ENCODE peak calls at places on chromosomes 4 and X, in four cellular contexts. D, X, W and C are unnamed samples.

GRCh38 chrX:130625381-130625780 is 223.6 kb downstream of the RBMX2 start:
- DNase-seq in W (peak; percentile 26), D (no peak), X (no peak), C (no peak)

GRCh38 chrX:124938715-124939114 is 381.0 kb upstream of the TEX13C start:
- DNase-seq in W (no peak), X (no peak), D (no peak), C (no peak)

GRCh38 chrX:154775611-154776349 is 13.1 kb downstream of the DKC1 start:
- DNase-seq in X (no peak), D (peak; percentile 42), W (no peak), C (no peak)

GRCh38 chr4:148006025-148006424 is 274.1 kb downstream of the ARHGAP10 start:
- DNase-seq in W (no peak), D (no peak), X (no peak), C (no peak)

GRCh38 chr4:35463251-35463952 is 780.9 kb downstream of the ARAP2 start:
- DNase-seq in D (no peak), X (no peak), W (peak; percentile 39), C (no peak)

GRCh38 chr4:40281099-40281498 is 54.0 kb upstream of the CHRNA9 start:
- DNase-seq in D (no peak), X (no peak), W (no peak), C (no peak)

GRCh38 chrX:152903589-152903988 is 5.7 kb downstream of the ZNF185 start:
- DNase-seq in D (no peak), W (no peak), X (no peak), C (no peak)

GRCh38 chrX:70444326-70445196 is at the start of gene DLG3:
- DNase-seq in X (no peak), W (peak; percentile 81), D (peak; percentile 29), C (no peak)

GRCh38 chrX:23736030-23736429 is 7.0 kb downstream of the ACOT9 start:
- DNase-seq in D (no peak), X (no peak), W (no peak), C (no peak)

GRCh38 chr4:86608757-86609375 is 14.8 kb downstream of the PTPN13 start:
- DNase-seq in W (no peak), X (no peak), D (peak; percentile 18), C (no peak)

GRCh38 chr4:66164869-66165268 is 494.6 kb upstream of the EPHA5 start:
- DNase-seq in X (no peak), D (no peak), W (no peak), C (no peak)

GRCh38 chrX:124209792-124210576 is 122.5 kb upstream of the TEX13D start:
- DNase-seq in X (no peak), W (no peak), D (no peak), C (no peak)

GRCh38 chr4:136749988-136750387 is 782.3 kb downstream of the PCDH18 start:
- DNase-seq in D (no peak), X (no peak), W (no peak), C (no peak)

GRCh38 chr4:53601251-53601764 is 10.0 kb upstream of the LNX1 start:
- DNase-seq in W (peak; percentile 66), D (no peak), X (no peak), C (no peak)

GRCh38 chr4:55336138-55337034 is 9.7 kb upstream of the SRD5A3 start:
- DNase-seq in X (no peak), W (no peak), D (no peak), C (no peak)

GRCh38 chrX:107747596-107748161 is 27.9 kb downstream of the TSC22D3 start:
- DNase-seq in X (no peak), W (peak; percentile 24), D (peak; percentile 66), C (no peak)

GRCh38 chr4:112145326-112145819 is at the start of gene FAM241A:
- DNase-seq in D (peak; percentile 74), X (peak; percentile 71), W (peak; percentile 93), C (peak; percentile 85)

GRCh38 chr4:76665139-76665538 is 230.1 kb downstream of the SHROOM3 start:
- DNase-seq in X (peak; percentile 32), W (no peak), D (peak; percentile 33), C (no peak)

GRCh38 chrX:74450803-74451449 is 29.6 kb downstream of the SLC16A2 start:
- DNase-seq in D (peak; percentile 93), W (no peak), X (no peak), C (no peak)

GRCh38 chrX:95318882-95319281 is 1365.8 kb upstream of the DIAPH2 start:
- DNase-seq in X (no peak), W (peak; percentile 52), D (peak; percentile 3), C (no peak)
- TF ChIP-seq CTCF in X (no peak), W (peak; percentile 61), D (peak; percentile 32), C (no peak)

GRCh38 chrX:64192040-64192439 is 13.5 kb downstream of the AMER1 start:
- DNase-seq in W (no peak), X (no peak), D (no peak), C (no peak)
- TF ChIP-seq CTCF in W (no peak), X (no peak), D (no peak), C (no peak)

DNA sequence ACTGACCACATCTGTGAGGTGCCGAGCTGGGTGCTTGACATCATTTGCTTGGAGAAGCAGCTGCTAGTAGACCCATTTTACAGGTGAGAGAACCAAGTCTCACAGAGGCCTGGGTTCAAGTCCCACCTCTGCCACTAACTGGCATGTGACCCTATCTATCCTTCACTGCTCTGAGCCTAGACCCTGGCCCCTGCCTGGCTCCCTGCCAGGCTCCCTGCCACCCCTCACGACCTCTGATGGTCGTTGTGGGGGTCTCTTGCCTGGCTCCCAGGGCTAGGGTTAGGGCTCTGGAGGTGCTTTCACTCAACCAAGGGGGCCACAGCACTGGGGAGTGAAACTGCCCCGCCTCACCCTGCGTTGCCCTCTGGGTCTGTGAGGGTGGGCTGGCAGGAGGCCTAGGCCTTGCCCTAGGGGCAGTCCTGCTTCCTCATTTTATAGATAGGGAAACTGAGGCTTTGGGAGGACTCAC is 7.2 kb upstream of the ADD1 start:
- DNase-seq in X (no peak), W (no peak), D (no peak), C (no peak)
- TF ChIP-seq CTCF in X (no peak), W (no peak), D (no peak), C (no peak)

GRCh38 chr4:159193256-159193655 is 90.4 kb downstream of the RAPGEF2 start:
- DNase-seq in D (no peak), W (no peak), X (no peak), C (no peak)

GRCh38 chr4:159188646-159189045 is 85.8 kb downstream of the RAPGEF2 start:
- DNase-seq in W (no peak), D (no peak), X (no peak), C (no peak)

GRCh38 chr4:159195400-159195799 is 92.5 kb downstream of the RAPGEF2 start:
- DNase-seq in W (no peak), X (no peak), D (no peak), C (no peak)

GRCh38 chr4:159190646-159191045 is 87.8 kb downstream of the RAPGEF2 start:
- DNase-seq in X (no peak), D (no peak), W (no peak), C (no peak)

DNA sequence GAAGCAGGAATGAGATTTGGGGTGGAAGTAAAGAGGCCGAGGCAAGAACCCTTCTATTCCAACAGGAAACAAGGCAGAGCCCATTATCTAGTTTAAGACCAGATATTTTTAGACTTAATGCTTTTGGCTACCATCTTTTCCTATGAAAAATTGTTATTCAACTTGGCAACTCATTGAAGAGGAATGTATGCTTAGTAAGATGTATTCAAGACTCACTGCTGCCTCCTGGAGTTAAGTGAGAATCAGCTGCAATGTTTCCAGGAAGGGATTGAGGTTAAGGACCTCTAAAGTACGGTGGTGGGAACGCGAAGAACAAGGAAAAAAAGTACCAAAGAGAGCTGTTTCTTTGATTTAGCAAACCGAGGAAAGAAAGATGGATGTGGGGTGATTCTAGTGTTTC is 89.1 kb downstream of the RAPGEF2 start:
- DNase-seq in X (no peak), D (peak; percentile 83), W (peak; percentile 70), C (no peak)
- TF ChIP-seq CTCF in X (no peak), D (peak; percentile 69), W (peak; percentile 66), C (no peak)